ENCODE peak calls at places on chromosome 13, in five cellular contexts. Z is psoas muscle; L is CD8-positive, alpha-beta T cell; O is ovary; G is tibial nerve. M is an unnamed sample.

GRCh38 chr13:106286811-106287210 is 248.7 kb downstream of the EFNB2 start:
- DNase-seq in O (no peak), L (no peak), G (no peak), Z (no peak), M (no peak)

GRCh38 chr13:49218493-49219051 is 1.6 kb upstream of the MLNR start:
- DNase-seq in Z (no peak), O (no peak), G (no peak), L (no peak), M (no peak)

GRCh38 chr13:109494955-109495354 is 291.4 kb downstream of the IRS2 start:
- DNase-seq in L (no peak), Z (no peak), G (no peak), O (no peak), M (no peak)

GRCh38 chr13:34515201-34515600 is 426.9 kb upstream of the NBEA start:
- DNase-seq in Z (no peak), O (no peak), L (no peak), G (no peak), M (no peak)

GRCh38 chr13:59744747-59745394 is 418.9 kb downstream of the DIAPH3 start:
- DNase-seq in O (no peak), G (no peak), Z (no peak), L (no peak), M (no peak)

GRCh38 chr13:26034018-26034417 is 17.8 kb downstream of the SHISA2 start:
- DNase-seq in L (no peak), G (no peak), Z (no peak), O (no peak), M (no peak)

GRCh38 chr13:44506251-44506650 is 69.9 kb downstream of the TSC22D1 start:
- DNase-seq in Z (no peak), G (no peak), O (no peak), L (no peak), M (no peak)

GRCh38 chr13:95154441-95154886 is 146.8 kb downstream of the ABCC4 start:
- DNase-seq in O (no peak), G (no peak), L (no peak), Z (no peak), M (no peak)

GRCh38 chr13:113723400-113724015 is 35.5 kb upstream of the TMEM255B start:
- DNase-seq in L (no peak), Z (no peak), G (no peak), O (no peak), M (no peak)

GRCh38 chr13:102983496-102983895 is 82.7 kb downstream of the SLC10A2 start:
- DNase-seq in G (no peak), Z (no peak), O (no peak), L (no peak), M (no peak)

GRCh38 chr13:57627663-57628062 is 3.9 kb upstream of the PCDH17 start:
- DNase-seq in Z (no peak), O (no peak), G (no peak), L (no peak), M (no peak)

GRCh38 chr13:108437496-108437895 is 168.0 kb downstream of the TNFSF13B start:
- DNase-seq in L (no peak), G (no peak), O (no peak), Z (no peak), M (no peak)

DNA sequence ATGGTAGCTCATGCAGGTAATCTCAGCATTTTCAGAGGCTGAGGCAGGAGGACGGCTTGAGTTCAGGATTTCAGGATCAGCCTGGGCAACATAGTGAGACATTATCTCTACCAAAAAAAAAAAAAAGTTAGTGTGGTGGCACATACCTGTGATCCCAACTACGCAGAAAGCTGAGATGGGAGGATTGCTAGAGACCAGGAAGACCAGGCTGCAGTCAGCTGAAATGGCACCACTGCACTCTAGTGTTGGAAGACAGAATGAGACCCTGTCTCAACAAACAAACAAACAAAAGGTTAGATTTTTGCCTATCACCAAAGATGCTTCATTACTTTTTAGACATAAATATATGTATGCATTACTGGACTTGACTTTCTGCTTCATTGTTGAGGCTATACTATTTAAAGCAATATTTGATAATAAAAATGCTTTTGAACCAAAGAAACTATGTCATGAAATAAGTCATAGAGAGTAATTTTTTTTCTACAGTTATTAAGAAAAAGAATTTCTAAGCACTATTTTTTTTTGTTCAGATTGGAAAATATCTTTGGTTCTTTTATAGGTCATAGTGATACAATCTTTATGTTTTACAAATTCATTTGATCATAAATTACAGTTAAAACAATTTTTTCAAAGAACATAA is 1180.1 kb upstream of the ATXN8OS start:
- DNase-seq in L (no peak), Z (no peak), O (no peak), G (no peak), M (no peak)
- TF ChIP-seq CTCF in L (no peak), Z (no peak), O (no peak), G (no peak), M (no peak)

GRCh38 chr13:39451860-39452301 is 151.1 kb downstream of the LHFPL6 start:
- DNase-seq in O (peak; percentile 50), L (no peak), Z (peak; percentile 67), G (peak; percentile 40), M (peak; percentile 60)
- H3K4me3 ChIP-seq in O (no peak overlapping the region), L (no peak overlapping the region), Z (no peak overlapping the region), G (no peak overlapping the region), M (no peak overlapping the region)

GRCh38 chr13:97223711-97224461 is 1.8 kb downstream of the MBNL2 start:
- DNase-seq in L (no peak), O (peak; percentile 59), G (peak; percentile 81), Z (peak; percentile 56), M (peak; percentile 72)
- H3K4me1 ChIP-seq in L (peaks cover 49% of the 10 kb centered on the region), O (peaks cover 14% of the 10 kb centered on the region), G (peaks cover 37% of the 10 kb centered on the region), Z (peaks cover 31% of the 10 kb centered on the region), M (no peaks in the 10 kb centered on the region)

GRCh38 chr13:20294497-20294896 is 62.4 kb upstream of the GJB6 start:
- DNase-seq in G (no peak), L (no peak), O (no peak), Z (no peak), M (no peak)
- TF ChIP-seq CTCF in G (no peak), L (no peak), O (no peak), Z (no peak), M (no peak)

DNA sequence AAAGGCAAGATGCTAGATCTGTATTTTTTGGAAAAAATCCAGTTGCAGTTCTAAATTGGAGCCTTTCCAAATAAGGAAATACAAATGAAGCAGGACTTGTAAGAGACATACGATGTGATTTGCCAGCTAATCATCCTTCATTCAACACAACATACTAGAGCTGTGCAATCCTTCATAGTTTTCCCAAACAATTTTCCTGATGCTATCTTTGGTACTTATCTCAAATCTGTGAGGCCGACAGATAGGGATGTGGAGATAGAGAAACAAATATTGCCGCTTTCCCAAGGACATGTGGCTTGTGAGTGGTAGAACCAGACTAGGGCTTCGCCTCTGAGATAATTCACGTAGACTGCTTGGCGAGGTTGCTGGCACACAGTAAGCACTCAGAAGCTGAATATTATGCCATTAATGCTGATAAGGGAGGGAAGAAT is 176.6 kb downstream of the LMO7 start:
- DNase-seq in L (no peak), G (no peak), Z (no peak), O (no peak), M (no peak)
- H3K4me3 ChIP-seq in L (no peak overlapping the region), G (no peak overlapping the region), Z (no peak overlapping the region), O (no peak overlapping the region), M (peak overlapping the region; percentile 6)

GRCh38 chr13:27355894-27356293 is 68.5 kb upstream of the GTF3A start:
- DNase-seq in Z (no peak), L (no peak), G (no peak), O (no peak), M (no peak)

GRCh38 chr13:27359203-27359821 is 65.1 kb upstream of the GTF3A start:
- DNase-seq in L (peak; percentile 80), G (peak; percentile 67), O (peak; percentile 76), Z (peak; percentile 70), M (peak; percentile 49)

GRCh38 chr13:27362064-27362751 is 62.2 kb upstream of the GTF3A start:
- DNase-seq in G (peak; percentile 86), L (peak; percentile 86), Z (peak; percentile 91), O (peak; percentile 88), M (peak; percentile 88)

GRCh38 chr13:27358420-27358819 is 66.0 kb upstream of the GTF3A start:
- DNase-seq in O (no peak), L (no peak), Z (no peak), G (no peak), M (no peak)

DNA sequence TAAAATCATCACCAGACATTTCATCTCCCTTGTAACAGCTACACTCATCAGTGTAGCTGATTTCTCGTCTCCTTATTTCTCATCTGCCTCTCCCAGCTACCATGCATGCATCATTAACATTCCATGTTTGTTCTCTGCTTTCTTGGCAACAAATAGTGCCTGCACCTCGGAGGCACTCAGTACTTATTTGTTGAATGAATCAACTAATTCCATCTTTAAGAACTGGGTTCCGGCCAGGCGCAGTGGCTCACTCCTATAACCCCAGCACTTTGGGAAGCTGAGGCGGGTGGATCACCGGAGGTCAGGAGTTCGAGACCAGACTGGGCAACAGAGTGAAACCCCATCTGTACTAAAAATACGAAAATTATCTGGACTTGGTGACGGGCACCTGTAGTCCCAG is 63.9 kb upstream of the GTF3A start:
- DNase-seq in G (no peak), O (no peak), L (no peak), Z (no peak), M (no peak)
- H3K4me1 ChIP-seq in G (no peaks in the 10 kb centered on the region), O (no peaks in the 10 kb centered on the region), L (peaks cover 5% of the 10 kb centered on the region), Z (no peaks in the 10 kb centered on the region), M (peaks cover 7% of the 10 kb centered on the region)

DNA sequence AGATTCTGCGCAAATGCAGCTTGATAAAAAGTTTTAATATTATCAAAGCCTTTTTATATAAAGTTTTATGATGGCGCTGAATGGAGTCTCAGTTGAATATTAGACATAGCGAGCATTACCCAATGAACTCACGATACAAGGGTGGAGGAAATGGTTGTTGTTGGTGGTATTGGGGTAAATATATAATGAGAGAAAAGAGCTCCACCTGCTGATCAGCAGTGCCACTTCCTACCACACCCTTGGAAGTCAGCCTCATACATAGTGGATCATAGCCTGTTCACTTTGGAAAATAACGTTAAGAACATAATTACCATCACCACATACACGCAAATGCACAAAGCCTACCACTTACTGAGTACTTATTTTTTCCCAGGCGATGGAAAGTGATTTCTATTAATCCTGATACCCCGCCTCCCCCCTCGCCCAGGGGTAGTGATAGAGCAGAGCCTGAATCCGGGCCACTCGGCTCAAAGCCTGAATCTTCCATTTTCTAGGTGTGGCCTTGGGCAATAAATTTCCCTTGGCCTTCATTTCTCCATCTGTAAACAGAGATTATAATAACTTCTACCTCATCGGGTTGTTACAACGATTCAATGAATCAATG is 358.3 kb downstream of the KLF5 start:
- DNase-seq in O (no peak), L (no peak), Z (no peak), G (no peak), M (no peak)
- TF ChIP-seq CTCF in O (no peak), L (no peak), Z (no peak), G (no peak), M (no peak)

DNA sequence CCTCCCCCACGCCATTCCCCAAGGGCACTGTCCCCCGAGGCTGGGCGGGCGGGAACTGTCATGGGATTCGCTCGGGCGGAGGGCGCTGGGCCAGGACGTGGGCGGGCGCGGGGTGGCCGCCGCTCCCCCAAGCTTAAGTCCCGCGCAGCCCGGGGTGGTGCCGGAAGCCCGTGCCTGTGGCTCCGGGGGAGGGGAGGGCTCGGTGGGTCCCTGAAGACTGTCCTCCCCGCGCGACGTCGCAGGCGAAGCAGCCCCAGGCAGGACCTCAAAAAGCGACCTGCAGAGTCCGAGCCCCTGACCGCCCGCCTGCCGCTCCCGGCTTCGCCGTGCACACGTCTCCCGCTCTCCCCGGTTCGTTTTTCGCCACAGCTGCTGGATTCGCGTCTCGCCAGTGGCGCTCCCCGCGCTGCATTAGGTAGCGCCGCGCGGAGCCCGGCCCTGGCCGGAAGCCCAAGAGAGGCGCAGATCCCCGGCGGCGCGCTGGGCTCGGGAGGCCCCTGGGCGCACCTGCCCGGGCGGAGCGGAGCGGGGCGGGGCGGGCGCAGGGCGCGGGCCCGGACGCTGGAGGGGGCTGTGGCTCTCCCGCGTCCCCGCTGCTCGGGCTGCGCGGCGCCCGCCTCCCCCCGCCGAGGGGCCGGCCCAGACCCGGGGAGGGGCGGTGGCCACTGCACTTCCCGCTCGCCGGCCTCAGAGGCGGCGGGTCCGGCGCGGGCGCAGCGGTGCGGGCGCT is at the start of gene FARP1:
- DNase-seq in G (peak; percentile 41), O (peak; percentile 85), L (no peak), Z (peak; percentile 81), M (peak; percentile 88)
- H3K4me3 ChIP-seq in G (peak within 1 kb of the TSS; percentile 62), O (peak within 1 kb of the TSS; percentile 38), L (peak within 1 kb of the TSS; percentile 33), Z (peak within 1 kb of the TSS; percentile 75), M (peak within 1 kb of the TSS; percentile 73)

GRCh38 chr13:22060187-22060586 is 389.3 kb downstream of the FGF9 start:
- DNase-seq in Z (no peak), L (no peak), O (no peak), G (no peak), M (no peak)
- H3K4me1 ChIP-seq in Z (no peaks in the 10 kb centered on the region), L (peaks cover 56% of the 10 kb centered on the region), O (no peaks in the 10 kb centered on the region), G (no peaks in the 10 kb centered on the region), M (no peaks in the 10 kb centered on the region)